ENCODE peak calls at places on chromosome 21, in five cellular contexts. H, X, Y, P and S are unnamed samples.

GRCh38 chr21:25826652-25827051 is 91.9 kb downstream of the GABPA start:
- DNase-seq in H (no peak), X (no peak), Y (no peak), P (no peak), S (no peak)

GRCh38 chr21:44982558-44983244 is 42.9 kb downstream of the SLX9 start:
- DNase-seq in H (no peak), X (peak; percentile 92), Y (peak; percentile 60), P (no peak), S (peak; percentile 26)

GRCh38 chr21:17780539-17780938 is 38.6 kb downstream of the C21orf91 start:
- DNase-seq in H (no peak), X (no peak), Y (no peak), P (no peak), S (no peak)

GRCh38 chr21:44089001-44089911 is 17.9 kb upstream of the PWP2 start:
- DNase-seq in H (no peak), X (no peak), Y (no peak), P (peak; percentile 30), S (no peak)

GRCh38 chr21:46599251-46599572 is 5.7 kb downstream of the S100B start:
- DNase-seq in H (peak; percentile 29), X (peak; percentile 91), Y (peak; percentile 68), P (no peak), S (no peak)

GRCh38 chr21:46022551-46023107 is 41.1 kb downstream of the COL6A1 start:
- DNase-seq in H (no peak), X (no peak), Y (no peak), P (no peak), S (peak; percentile 14)

GRCh38 chr21:44331650-44332306 is 7.4 kb downstream of the CFAP410 start:
- DNase-seq in H (no peak), X (peak; percentile 8), Y (no peak), P (no peak), S (peak; percentile 13)

GRCh38 chr21:28639742-28640141 is 352.9 kb downstream of the LTN1 start:
- DNase-seq in H (no peak), X (no peak), Y (no peak), P (no peak), S (no peak)

GRCh38 chr21:31888936-31889371 is 16.1 kb downstream of the HUNK start:
- DNase-seq in H (no peak), X (no peak), Y (no peak), P (no peak), S (no peak)

GRCh38 chr21:15631342-15631741 is 98.4 kb upstream of the USP25 start:
- DNase-seq in H (no peak), X (peak; percentile 55), Y (no peak), P (no peak), S (peak; percentile 28)

GRCh38 chr21:25563399-25564116 is 43.7 kb downstream of the MRPL39 start:
- DNase-seq in H (no peak), X (no peak), Y (no peak), P (no peak), S (no peak)

GRCh38 chr21:44351535-44352252 is 1.7 kb upstream of the TRPM2 start:
- DNase-seq in H (no peak), X (no peak), Y (no peak), P (peak; percentile 61), S (no peak)

GRCh38 chr21:23936224-23936623 is 1671.1 kb downstream of the MRPL39 start:
- DNase-seq in H (peak; percentile 27), X (no peak), Y (no peak), P (no peak), S (no peak)

GRCh38 chr21:45390831-45391742 is 13.9 kb upstream of the COL18A1 start:
- DNase-seq in H (no peak), X (no peak), Y (no peak), P (peak; percentile 50), S (no peak)

GRCh38 chr21:26715878-26716506 is 129.2 kb downstream of the ADAMTS1 start:
- DNase-seq in H (peak; percentile 73), X (peak; percentile 51), Y (peak; percentile 41), P (no peak), S (peak; percentile 49)

GRCh38 chr21:28884976-28885852 is 107.5 kb downstream of the LTN1 start:
- DNase-seq in H (peak; percentile 83), X (peak; percentile 86), Y (peak; percentile 87), P (peak; percentile 95), S (peak; percentile 94)

GRCh38 chr21:26389971-26390641 is 183.0 kb downstream of the CYYR1 start:
- DNase-seq in H (peak; percentile 39), X (peak; percentile 53), Y (no peak), P (no peak), S (peak; percentile 84)

GRCh38 chr21:25578070-25578961 is 29.0 kb downstream of the MRPL39 start:
- DNase-seq in H (no peak), X (no peak), Y (no peak), P (no peak), S (no peak)

GRCh38 chr21:29342394-29342957 is 43.8 kb downstream of the BACH1 start:
- DNase-seq in H (no peak), X (peak; percentile 96), Y (peak; percentile 63), P (no peak), S (peak; percentile 80)

GRCh38 chr21:28644762-28645161 is 347.9 kb downstream of the LTN1 start:
- DNase-seq in H (no peak), X (no peak), Y (no peak), P (no peak), S (no peak)

GRCh38 chr21:31204801-31205200 is 139.3 kb downstream of the TIAM1 start:
- DNase-seq in H (peak; percentile 5), X (no peak), Y (no peak), P (no peak), S (no peak)

GRCh38 chr21:38486221-38486620 is 12.1 kb downstream of the ERG start:
- DNase-seq in H (no peak), X (peak; percentile 87), Y (no peak), P (no peak), S (peak; percentile 70)

GRCh38 chr21:28069446-28069845 is 923.2 kb downstream of the LTN1 start:
- DNase-seq in H (no peak), X (peak; percentile 60), Y (no peak), P (no peak), S (no peak)

GRCh38 chr21:44632067-44632466 is 5.1 kb upstream of the KRTAP10-10 start:
- DNase-seq in H (no peak), X (no peak), Y (no peak), P (no peak), S (no peak)

GRCh38 chr21:33058468-33059318 is 11.2 kb upstream of the OLIG1 start:
- DNase-seq in H (no peak), X (no peak), Y (peak; percentile 37), P (no peak), S (no peak)

GRCh38 chr21:43767980-43768867 is 7.9 kb downstream of the CSTB start:
- DNase-seq in H (peak; percentile 11), X (peak; percentile 75), Y (no peak), P (peak; percentile 91), S (peak; percentile 81)

DNA sequence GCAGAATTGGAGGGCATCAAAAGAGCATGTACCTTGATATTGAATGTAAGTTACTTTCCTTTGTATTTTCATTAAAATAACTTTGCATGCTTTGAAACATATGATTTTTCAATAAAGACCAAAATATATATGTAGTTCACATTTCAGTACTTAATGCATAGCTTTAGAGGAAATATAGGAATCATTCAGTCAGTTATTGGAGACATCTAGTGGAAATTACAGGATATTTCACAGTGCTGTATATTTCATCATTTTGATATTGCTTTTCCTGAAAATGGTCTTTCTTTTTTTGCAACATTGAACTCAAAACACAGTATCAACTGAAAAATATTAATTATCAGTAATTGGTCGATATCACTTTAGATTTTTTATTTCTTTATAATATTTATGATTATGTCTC is 375.8 kb downstream of the NCAM2 start:
- DNase-seq in H (no peak), X (no peak), Y (no peak), P (no peak), S (no peak)
- TF ChIP-seq CTCF in H (peak; percentile 31), X (peak; percentile 4), Y (peak; percentile 27), P (peak; percentile 22), S (peak; percentile 27)

GRCh38 chr21:36949171-36950141 is 17.0 kb downstream of the HLCS start:
- DNase-seq in H (no peak), X (no peak), Y (no peak), P (no peak), S (peak; percentile 66)
- H3K27ac ChIP-seq in H (no peak overlapping the region), X (no peak overlapping the region), Y (no peak overlapping the region), P (no peak overlapping the region), S (peak overlapping the region; percentile 28)

GRCh38 chr21:42092805-42093590 is 21.9 kb downstream of the UMODL1 start:
- DNase-seq in H (no peak), X (no peak), Y (no peak), P (no peak), S (no peak)

GRCh38 chr21:42095581-42095980 is 24.5 kb downstream of the UMODL1 start:
- DNase-seq in H (no peak), X (no peak), Y (no peak), P (no peak), S (no peak)

GRCh38 chr21:42096593-42096992 is 25.5 kb downstream of the UMODL1 start:
- DNase-seq in H (no peak), X (no peak), Y (no peak), P (no peak), S (no peak)

GRCh38 chr21:42093991-42094417 is 22.9 kb downstream of the UMODL1 start:
- DNase-seq in H (no peak), X (peak; percentile 90), Y (no peak), P (no peak), S (peak; percentile 90)

DNA sequence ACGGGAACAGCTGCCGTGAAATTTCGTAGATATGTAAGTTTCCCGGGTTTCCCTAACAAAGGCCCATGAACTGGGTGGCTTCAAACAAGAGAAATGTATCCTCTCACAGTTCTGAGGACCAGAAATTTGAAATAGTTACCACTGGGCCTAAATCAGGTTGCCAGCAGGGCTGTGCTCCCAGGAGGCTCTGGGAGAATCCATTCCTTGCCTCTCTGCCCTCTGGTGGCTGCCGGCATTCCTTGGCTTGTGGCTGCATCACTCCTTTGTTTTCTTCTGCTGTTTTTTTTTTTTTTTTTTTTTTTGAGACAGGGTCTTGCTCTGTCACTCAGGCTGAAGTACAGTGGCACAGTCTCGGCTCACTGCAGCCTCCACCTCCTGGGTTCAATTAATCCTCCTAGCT is 23.7 kb downstream of the UMODL1 start:
- DNase-seq in H (no peak), X (no peak), Y (no peak), P (no peak), S (no peak)
- TF ChIP-seq CTCF in H (no peak), X (peak; percentile 38), Y (no peak), P (no peak), S (no peak)

GRCh38 chr21:34201001-34201400 is 127.6 kb downstream of the MRPS6 start:
- DNase-seq in H (no peak), X (no peak), Y (no peak), P (no peak), S (no peak)
- H3K27ac ChIP-seq in H (peak overlapping the region; percentile 94), X (no peak overlapping the region), Y (no peak overlapping the region), P (peak overlapping the region; percentile 68), S (no peak overlapping the region)